ENCODE peak calls at places on chromosomes 16 and 17, in ten cellular contexts. E is MV-4-11, I is IMR-90, P is NCI-H2171 treated with DMSO at 0.1 percent for 48 hours, B is midbrain, N is activated T-cell treated with anti-CD3 and anti-CD28 coated beads for 1 hour, M is fibroblast of mammary gland, F is CD14-positive monocyte, D is thyroid gland, Z is H54. A is an unnamed sample.

GRCh38 chr16:75534560-75535205 is 1.2 kb downstream of the CHST5 start:
- DNase-seq in Z (no peak), M (no peak), I (no peak), P (no peak), E (no peak), B (no peak), F (no peak), D (no peak), N (no peak), A (no peak)

GRCh38 chr16:85608515-85608885 is 4.6 kb upstream of the GSE1 start:
- DNase-seq in N (no peak), P (no peak), B (no peak), E (no peak), F (no peak), M (no peak), I (no peak), D (peak), Z (no peak), A (no peak)

GRCh38 chr17:79201536-79202227 is 127.1 kb downstream of the ENGASE start:
- DNase-seq in I (no peak), D (no peak), F (no peak), N (no peak), Z (peak), M (peak), B (no peak), E (no peak), P (peak), A (no peak)

GRCh38 chr16:240559-240958 is 5.9 kb downstream of the FAM234A start:
- DNase-seq in Z (no peak), F (no peak), N (no peak), B (no peak), M (no peak), D (no peak), I (no peak), P (no peak), E (no peak), A (no peak)

GRCh38 chr16:57783116-57783515 is 19.2 kb downstream of the KIFC3 start:
- DNase-seq in Z (no peak), D (no peak), E (no peak), F (no peak), N (no peak), I (no peak), B (no peak), P (no peak), M (no peak), A (no peak)

GRCh38 chr16:17076121-17076757 is 394.5 kb downstream of the XYLT1 start:
- DNase-seq in F (no peak), Z (no peak), D (no peak), I (peak), E (no peak), P (no peak), N (no peak), M (no peak), B (no peak), A (no peak)

GRCh38 chr16:23836404-23837291 is 865 bp downstream of the PRKCB start:
- DNase-seq in Z (no peak), N (peak), M (no peak), I (no peak), D (peak), E (peak), F (peak), P (no peak), B (no peak), A (no peak)

GRCh38 chr16:68434654-68435210 is 13.6 kb downstream of the SMPD3 start:
- DNase-seq in B (no peak), P (no peak), F (no peak), E (no peak), M (no peak), Z (no peak), N (no peak), I (no peak), D (no peak), A (peak)

GRCh38 chr17:28001149-28001548 is 41.3 kb upstream of the NLK start:
- DNase-seq in D (no peak), F (no peak), N (no peak), M (peak), B (no peak), Z (no peak), P (no peak), I (no peak), E (no peak), A (no peak)

GRCh38 chr16:12082207-12082606 is 105.7 kb downstream of the SNX29 start:
- DNase-seq in D (no peak), M (no peak), P (no peak), I (no peak), F (no peak), N (no peak), E (peak), B (no peak), Z (no peak), A (no peak)

GRCh38 chr16:88936008-88936912 is 40.7 kb downstream of the CBFA2T3 start:
- DNase-seq in P (no peak), N (no peak), D (no peak), M (no peak), I (no peak), E (peak), B (peak), Z (no peak), F (peak), A (no peak)